ENCODE peak calls at places on chromosomes 1 and 21, in six cellular contexts. V, F, L, G, T and Y are unnamed samples.

GRCh38 chr1:38444770-38445442 is 398.3 kb upstream of the POU3F1 start:
- DNase-seq in F (no peak), G (no peak), V (no peak), L (no peak), T (no peak), Y (no peak)

GRCh38 chr1:169044296-169044695 is 62.2 kb upstream of the ATP1B1 start:
- DNase-seq in F (no peak), T (no peak), V (no peak), L (peak; percentile 72), G (no peak), Y (peak; percentile 44)

GRCh38 chr1:23804183-23804582 is 3.6 kb upstream of the GALE start:
- DNase-seq in T (no peak), V (no peak), F (no peak), G (no peak), L (no peak), Y (no peak)

GRCh38 chr1:230167419-230167852 is 100.4 kb downstream of the GALNT2 start:
- DNase-seq in F (no peak), T (no peak), G (peak; percentile 25), L (peak; percentile 38), V (peak; percentile 59), Y (peak; percentile 65)

GRCh38 chr21:22791986-22792560 is 1793.9 kb downstream of the NCAM2 start:
- DNase-seq in G (no peak), V (peak; percentile 39), F (peak; percentile 4), T (no peak), L (peak; percentile 27), Y (peak; percentile 31)

GRCh38 chr1:42340898-42341297 is 5.9 kb upstream of the FOXJ3 start:
- DNase-seq in L (no peak), V (peak; percentile 91), T (no peak), F (no peak), G (no peak), Y (no peak)

GRCh38 chr1:99580451-99580850 is 65.5 kb upstream of the PALMD start:
- DNase-seq in V (no peak), F (no peak), L (no peak), G (no peak), T (no peak), Y (no peak)

GRCh38 chr1:151384584-151384983 is 12.1 kb upstream of the SELENBP1 start:
- DNase-seq in F (no peak), T (no peak), V (no peak), L (no peak), G (no peak), Y (no peak)

GRCh38 chr1:234212764-234213406 is 160.4 kb upstream of the COA6 start:
- DNase-seq in G (no peak), F (no peak), V (no peak), L (peak; percentile 38), T (no peak), Y (peak; percentile 65)

GRCh38 chr1:78607334-78607927 is 12.8 kb upstream of the IFI44L start:
- DNase-seq in V (no peak), G (no peak), F (no peak), T (no peak), L (no peak), Y (peak; percentile 13)

GRCh38 chr1:24316659-24317058 is 2.5 kb upstream of the GRHL3 start:
- DNase-seq in L (no peak), F (no peak), G (no peak), V (no peak), T (no peak), Y (no peak)

GRCh38 chr1:112143871-112144441 is 154.5 kb upstream of the KCND3 start:
- DNase-seq in T (no peak), G (no peak), L (no peak), V (no peak), F (no peak), Y (no peak)

GRCh38 chr1:164380893-164381292 is 178.1 kb upstream of the PBX1 start:
- DNase-seq in L (no peak), V (no peak), F (no peak), T (no peak), G (no peak), Y (no peak)

GRCh38 chr21:41139275-41139674 is 28.7 kb upstream of the BACE2 start:
- DNase-seq in L (no peak), G (no peak), V (no peak), F (no peak), T (no peak), Y (no peak)

GRCh38 chr1:42950146-42950480 is 8.6 kb downstream of the SLC2A1 start:
- DNase-seq in V (no peak), L (no peak), F (no peak), T (no peak), G (no peak), Y (no peak)

GRCh38 chr1:170678196-170678595 is 14.3 kb downstream of the PRRX1 start:
- DNase-seq in V (no peak), G (no peak), L (no peak), T (no peak), F (no peak), Y (no peak)

GRCh38 chr1:201761871-201762270 is 67.1 kb upstream of the IPO9 start:
- DNase-seq in V (no peak), G (no peak), L (no peak), T (no peak), F (no peak), Y (no peak)

GRCh38 chr1:32761253-32761877 is 55.8 kb downstream of the YARS1 start:
- DNase-seq in V (peak; percentile 13), T (no peak), F (no peak), L (no peak), G (no peak), Y (no peak)

GRCh38 chr1:115355069-115355468 is 17.0 kb upstream of the NGF start:
- DNase-seq in L (no peak), G (no peak), V (no peak), F (no peak), T (no peak), Y (no peak)

GRCh38 chr1:163826500-163826899 is 504.7 kb downstream of the NUF2 start:
- DNase-seq in V (peak; percentile 88), F (no peak), G (no peak), T (no peak), L (no peak), Y (no peak)

GRCh38 chr1:24210195-24210627 is 23.1 kb upstream of the IFNLR1 start:
- DNase-seq in T (no peak), F (no peak), G (no peak), L (no peak), V (no peak), Y (no peak)

GRCh38 chr1:43367026-43367903 is 546 bp downstream of the ELOVL1 start:
- DNase-seq in V (no peak), F (no peak), T (no peak), G (no peak), L (peak; percentile 31), Y (peak; percentile 81)